ENCODE peak calls at places on chromosomes 6 and 20, in six cellular contexts. H is ovary, W is pancreas, K is uterus, Y is cardiac muscle cell, J is mammary epithelial cell. B is an unnamed sample.

GRCh38 chr20:46551508-46552280 is 1.2 kb upstream of the OCSTAMP start:
- DNase-seq in W (no peak), Y (no peak), J (no peak), H (no peak), K (no peak), B (no peak)

GRCh38 chr6:75856902-75857301 is 107.9 kb downstream of the MYO6 start:
- DNase-seq in Y (no peak), H (no peak), W (no peak), J (no peak), K (no peak), B (no peak)

GRCh38 chr6:157974341-157974894 is 7.2 kb upstream of the SYNJ2 start:
- DNase-seq in Y (peak), W (no peak), K (no peak), J (no peak), H (no peak), B (no peak)

GRCh38 chr6:38156818-38157565 is 337.5 kb downstream of the ZFAND3 start:
- DNase-seq in Y (no peak), J (no peak), K (no peak), W (no peak), H (no peak), B (no peak)

GRCh38 chr6:156589281-156589680 is 187.9 kb upstream of the ARID1B start:
- DNase-seq in H (no peak), Y (peak), K (no peak), W (no peak), J (peak), B (no peak)

GRCh38 chr6:130362128-130362527 is 3.7 kb upstream of the TMEM200A start:
- DNase-seq in Y (no peak), H (no peak), J (peak), K (no peak), W (no peak), B (no peak)

GRCh38 chr6:166168616-166169548 is 1.2 kb upstream of the TBXT start:
- DNase-seq in Y (no peak), K (no peak), W (no peak), H (no peak), J (no peak), B (no peak)

GRCh38 chr6:12761376-12762115 is 45.0 kb downstream of the PHACTR1 start:
- DNase-seq in Y (peak), W (no peak), K (no peak), H (no peak), J (no peak), B (no peak)

GRCh38 chr6:31547727-31548422 is 467 bp downstream of the NFKBIL1 start:
- DNase-seq in K (no peak), H (peak), Y (no peak), J (no peak), W (no peak), B (peak)

DNA sequence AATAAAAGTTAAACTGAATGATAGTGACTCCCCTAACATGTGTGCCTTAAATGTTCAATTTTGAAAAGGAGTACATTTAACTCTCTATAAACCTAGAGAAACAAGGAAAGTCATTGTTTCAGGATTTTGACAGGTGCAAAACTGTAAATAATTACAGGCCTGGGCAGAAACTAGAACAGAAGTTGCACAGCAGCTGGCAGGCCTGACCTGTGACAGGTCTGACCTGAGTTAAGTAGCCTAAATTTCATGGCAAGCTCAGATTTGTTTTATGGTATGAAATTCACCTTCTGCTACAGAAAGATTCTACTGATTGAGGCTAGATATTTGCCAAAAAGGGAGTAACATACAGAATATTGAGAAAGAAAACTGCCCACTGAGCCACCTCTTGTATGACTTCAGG is 166.1 kb downstream of the CDKAL1 start:
- DNase-seq in J (peak), W (no peak), H (no peak), K (no peak), Y (no peak), B (no peak)
- H3K27ac ChIP-seq in J (no peak), W (no peak), H (no peak), K (no peak), Y (no peak), B (no peak)

DNA sequence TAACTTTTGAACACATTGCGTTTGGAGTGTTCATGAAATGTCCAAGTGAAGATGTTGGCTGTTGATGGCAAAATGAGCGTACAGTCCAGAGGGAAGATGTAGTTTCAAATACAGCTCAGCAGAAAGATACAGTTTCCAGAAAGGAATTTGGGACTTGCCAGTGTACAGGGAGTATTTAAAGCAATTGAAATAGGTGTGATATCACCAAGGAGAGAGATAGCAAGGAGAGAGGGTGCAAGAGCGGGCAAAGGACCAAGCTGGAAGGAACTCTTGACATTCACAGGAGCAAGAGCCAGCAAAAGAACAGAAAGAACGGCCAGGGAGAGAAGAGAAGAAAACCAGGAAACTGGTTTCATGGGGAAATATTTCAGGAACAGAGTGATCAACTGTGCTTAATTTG is 47.8 kb downstream of the CARMIL1 start:
- DNase-seq in K (no peak), J (no peak), Y (no peak), W (no peak), H (no peak), B (no peak)
- TF ChIP-seq CTCF in K (no peak), J (no peak), Y (no peak), W (no peak), H (no peak), B (no peak)

GRCh38 chr20:63225082-63225454 is 9.1 kb upstream of the YTHDF1 start:
- DNase-seq in J (no peak), K (no peak), Y (no peak), H (no peak), W (no peak), B (no peak)
- H3K27ac ChIP-seq in J (no peak), K (no peak), Y (no peak), H (peak), W (no peak), B (no peak)

GRCh38 chr6:43953794-43954310 is 173.4 kb downstream of the MRPL14 start:
- DNase-seq in W (no peak), H (peak), K (peak), J (no peak), Y (peak), B (peak)
- TF ChIP-seq CTCF in W (no peak), H (no peak), K (peak), J (peak), Y (peak), B (peak)

DNA sequence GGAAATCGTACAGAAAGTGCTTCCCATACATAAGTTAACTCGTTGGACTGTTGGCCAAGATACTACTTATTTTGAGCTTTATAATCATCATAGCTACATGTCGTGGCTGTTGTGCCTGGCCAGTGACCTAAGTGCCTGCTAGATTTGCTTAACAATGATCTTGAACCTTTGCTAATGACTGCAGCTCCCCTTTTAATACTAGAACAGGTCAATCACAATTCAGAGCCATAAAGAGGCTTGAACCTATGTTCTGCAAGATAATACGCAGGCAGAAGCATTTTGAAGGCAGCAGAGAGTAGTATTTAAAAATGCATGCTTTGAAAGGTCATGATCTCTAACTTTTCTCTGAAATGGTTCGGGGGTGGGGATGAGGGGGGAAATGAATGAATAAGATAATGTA is 2.5 kb downstream of the MRS2 start:
- DNase-seq in H (no peak), W (no peak), J (no peak), Y (no peak), K (no peak), B (no peak)
- H3K27ac ChIP-seq in H (no peak), W (no peak), J (no peak), Y (no peak), K (no peak), B (no peak)

DNA sequence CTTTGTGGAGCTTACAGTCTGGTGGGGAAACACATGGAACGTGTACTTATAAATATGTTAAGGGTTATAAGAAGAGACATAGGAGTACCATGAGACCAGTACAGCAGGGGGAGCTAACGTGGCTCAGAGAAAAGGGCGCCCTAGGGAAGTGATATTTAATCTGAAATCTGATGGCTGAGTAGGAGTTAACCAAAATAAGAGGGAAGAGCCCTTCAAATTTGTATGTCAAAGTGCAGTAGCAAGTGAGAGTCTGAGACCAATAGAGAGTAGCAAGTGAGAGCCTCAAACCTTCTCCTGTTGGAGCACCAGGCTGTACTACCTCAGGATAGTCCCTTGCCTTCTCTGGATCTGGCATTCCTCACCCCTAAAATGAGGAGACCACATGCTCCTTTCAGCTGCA is 6.1 kb upstream of the PKIG start:
- DNase-seq in J (no peak), Y (peak), K (no peak), H (no peak), W (no peak), B (no peak)
- TF ChIP-seq CTCF in J (no peak), Y (peak), K (peak), H (no peak), W (no peak), B (peak)

GRCh38 chr6:170402318-170403040 is 95.9 kb downstream of the FAM120B start:
- DNase-seq in H (no peak), K (no peak), Y (no peak), W (no peak), J (no peak), B (no peak)

GRCh38 chr6:170405311-170405975 is 98.9 kb downstream of the FAM120B start:
- DNase-seq in H (no peak), Y (peak), K (no peak), W (no peak), J (peak), B (no peak)

GRCh38 chr6:170403451-170403850 is 96.9 kb downstream of the FAM120B start:
- DNase-seq in J (no peak), K (no peak), W (no peak), H (no peak), Y (peak), B (no peak)

GRCh38 chr6:170404036-170404435 is 97.5 kb downstream of the FAM120B start:
- DNase-seq in H (no peak), J (no peak), Y (peak), W (no peak), K (no peak), B (no peak)

DNA sequence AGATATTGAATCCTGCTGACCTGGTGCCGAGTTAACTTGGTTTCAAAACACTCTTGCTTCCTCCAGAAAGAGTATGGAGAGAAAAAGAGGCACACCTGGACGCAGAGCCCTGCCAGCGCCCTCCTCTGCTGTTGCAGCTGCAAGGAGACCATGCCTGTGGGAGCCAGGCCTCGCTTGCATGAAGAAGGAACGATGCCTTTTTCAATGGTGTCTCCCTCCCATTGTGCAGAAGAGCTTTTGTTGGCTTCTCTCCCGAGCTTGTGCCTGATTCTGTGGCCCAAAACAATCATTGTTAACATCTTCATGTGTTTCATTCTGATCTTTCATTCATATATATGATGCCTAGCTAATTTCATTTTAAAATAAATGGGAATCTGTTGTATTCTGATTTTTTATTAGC is 98.1 kb downstream of the FAM120B start:
- DNase-seq in W (no peak), J (no peak), K (no peak), H (no peak), Y (peak), B (no peak)
- H3K27ac ChIP-seq in W (no peak), J (peak), K (no peak), H (no peak), Y (no peak), B (no peak)

GRCh38 chr20:36830791-36831691 is 44.9 kb upstream of the TLDC2 start:
- DNase-seq in W (no peak), Y (peak), K (peak), J (no peak), H (peak), B (peak)
- TF ChIP-seq CTCF in W (no peak), Y (peak), K (peak), J (peak), H (peak), B (no peak)

GRCh38 chr6:5961836-5962235 is 44.9 kb downstream of the NRN1 start:
- DNase-seq in W (no peak), H (no peak), Y (no peak), J (no peak), K (no peak), B (no peak)

GRCh38 chr6:5962794-5963193 is 43.9 kb downstream of the NRN1 start:
- DNase-seq in J (no peak), K (no peak), Y (no peak), W (no peak), H (no peak), B (no peak)

GRCh38 chr6:5968817-5969726 is 37.7 kb downstream of the NRN1 start:
- DNase-seq in Y (no peak), W (peak), J (peak), K (no peak), H (no peak), B (peak)

DNA sequence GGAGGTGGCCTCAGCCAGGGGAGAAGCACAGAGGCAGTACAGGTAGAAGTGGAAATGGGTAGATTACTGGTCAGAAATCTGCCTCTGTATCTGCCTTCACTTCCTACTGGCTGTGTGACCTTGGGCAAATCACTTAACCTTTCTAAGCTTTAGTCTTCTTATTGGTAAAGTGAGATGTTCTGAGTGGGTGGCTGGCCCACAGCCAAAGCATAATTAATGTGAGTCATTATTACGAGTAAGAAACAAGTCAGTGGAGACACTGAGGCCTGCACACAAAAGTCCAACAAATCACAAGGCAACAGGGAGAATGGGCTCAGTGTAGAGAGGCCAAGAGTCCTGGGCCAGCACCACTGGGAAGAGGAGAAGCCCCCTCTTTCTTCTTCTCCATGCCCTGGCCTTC is 39.1 kb downstream of the NRN1 start:
- DNase-seq in H (no peak), Y (no peak), K (no peak), J (peak), W (no peak), B (no peak)
- H3K27ac ChIP-seq in H (no peak), Y (no peak), K (no peak), J (no peak), W (no peak), B (no peak)

B was measured in psoas muscle.